ENCODE peak calls at places on chromosome 15, in four cellular contexts. One of them, this sample, is unnamed.

GRCh38 chr15:71687902-71688508 is 122.3 kb upstream of the NR2E3 start:
- DNase-seq in HepG2: no peak
- DNase-seq in WTC11: no peak
- DNase-seq in SK-N-SH: no peak
- DNase-seq in this sample: no peak

GRCh38 chr15:58669108-58669507 is 80.4 kb downstream of the ADAM10 start:
- DNase-seq in WTC11: no peak
- DNase-seq in SK-N-SH: no peak
- DNase-seq in HepG2: no peak
- DNase-seq in this sample: peak; percentile 58

GRCh38 chr15:81056276-81056675 is 55.6 kb downstream of the TLNRD1 start:
- DNase-seq in WTC11: no peak
- DNase-seq in SK-N-SH: no peak
- DNase-seq in HepG2: no peak
- DNase-seq in this sample: no peak

GRCh38 chr15:63157891-63158431 is 684 bp upstream of the RPS27L start:
- DNase-seq in HepG2: peak; percentile 70
- DNase-seq in SK-N-SH: peak; percentile 80
- DNase-seq in WTC11: no peak
- DNase-seq in this sample: peak; percentile 51

GRCh38 chr15:33032053-33032452 is 162.5 kb downstream of the FMN1 start:
- DNase-seq in SK-N-SH: no peak
- DNase-seq in HepG2: no peak
- DNase-seq in WTC11: no peak
- DNase-seq in this sample: no peak

GRCh38 chr15:43954181-43954621 is 127.4 kb downstream of the WDR76 start:
- DNase-seq in HepG2: no peak
- DNase-seq in SK-N-SH: no peak
- DNase-seq in WTC11: no peak
- DNase-seq in this sample: no peak

GRCh38 chr15:43258781-43259180 is 7.9 kb downstream of the TGM5 start:
- DNase-seq in SK-N-SH: no peak
- DNase-seq in WTC11: no peak
- DNase-seq in HepG2: no peak
- DNase-seq in this sample: no peak

GRCh38 chr15:32656091-32656860 is 14.8 kb downstream of the SCG5 start:
- DNase-seq in SK-N-SH: no peak
- DNase-seq in WTC11: no peak
- DNase-seq in HepG2: no peak
- DNase-seq in this sample: no peak

GRCh38 chr15:80953953-80954778 is 35.5 kb downstream of the MESD start:
- DNase-seq in SK-N-SH: no peak
- DNase-seq in HepG2: peak; percentile 79
- DNase-seq in WTC11: no peak
- DNase-seq in this sample: peak; percentile 29

GRCh38 chr15:79922512-79923067 is 25.8 kb upstream of the MTHFS start:
- DNase-seq in SK-N-SH: no peak
- DNase-seq in WTC11: no peak
- DNase-seq in HepG2: no peak
- DNase-seq in this sample: no peak

GRCh38 chr15:92527197-92527596 is 128.4 kb downstream of the FAM174B start:
- DNase-seq in HepG2: no peak
- DNase-seq in WTC11: no peak
- DNase-seq in SK-N-SH: no peak
- DNase-seq in this sample: no peak

GRCh38 chr15:64381000-64381751 is at the start of gene PCLAF:
- DNase-seq in HepG2: peak; percentile 96
- DNase-seq in WTC11: peak; percentile 95
- DNase-seq in SK-N-SH: peak; percentile 94
- DNase-seq in this sample: peak; percentile 82

GRCh38 chr15:73922186-73923151 is 3.8 kb upstream of the LOXL1 start:
- DNase-seq in WTC11: peak; percentile 65
- DNase-seq in SK-N-SH: no peak
- DNase-seq in HepG2: no peak
- DNase-seq in this sample: no peak

GRCh38 chr15:69637818-69638217 is 185.2 kb downstream of the RPLP1 start:
- DNase-seq in HepG2: no peak
- DNase-seq in WTC11: no peak
- DNase-seq in SK-N-SH: no peak
- DNase-seq in this sample: no peak

GRCh38 chr15:29480278-29480677 is 210.7 kb upstream of the NSMCE3 start:
- DNase-seq in HepG2: no peak
- DNase-seq in SK-N-SH: no peak
- DNase-seq in WTC11: no peak
- DNase-seq in this sample: no peak

GRCh38 chr15:99931703-99932603 is 198.7 kb upstream of the LYSMD4 start:
- DNase-seq in WTC11: no peak
- DNase-seq in SK-N-SH: no peak
- DNase-seq in HepG2: no peak
- DNase-seq in this sample: no peak

GRCh38 chr15:70259640-70260066 is 161.9 kb upstream of the TLE3 start:
- DNase-seq in WTC11: peak; percentile 45
- DNase-seq in SK-N-SH: peak; percentile 61
- DNase-seq in HepG2: peak; percentile 9
- DNase-seq in this sample: peak; percentile 39

GRCh38 chr15:87419341-87419740 is 837.2 kb downstream of the NTRK3 start:
- DNase-seq in WTC11: no peak
- DNase-seq in HepG2: no peak
- DNase-seq in SK-N-SH: no peak
- DNase-seq in this sample: no peak

GRCh38 chr15:28945626-28946215 is 59.9 kb downstream of the APBA2 start:
- DNase-seq in SK-N-SH: no peak
- DNase-seq in WTC11: no peak
- DNase-seq in HepG2: no peak
- DNase-seq in this sample: no peak

GRCh38 chr15:77042955-77043920 is 27.7 kb downstream of the TSPAN3 start:
- DNase-seq in SK-N-SH: no peak
- DNase-seq in WTC11: no peak
- DNase-seq in HepG2: no peak
- DNase-seq in this sample: no peak

GRCh38 chr15:57094594-57095257 is 176.3 kb downstream of the TCF12 start:
- DNase-seq in HepG2: no peak
- DNase-seq in WTC11: no peak
- DNase-seq in SK-N-SH: no peak
- DNase-seq in this sample: no peak

GRCh38 chr15:57090460-57090859 is 172.0 kb downstream of the TCF12 start:
- DNase-seq in HepG2: no peak
- DNase-seq in WTC11: no peak
- DNase-seq in SK-N-SH: peak; percentile 28
- DNase-seq in this sample: no peak

GRCh38 chr15:57089815-57090214 is 171.4 kb downstream of the TCF12 start:
- DNase-seq in SK-N-SH: no peak
- DNase-seq in HepG2: no peak
- DNase-seq in WTC11: no peak
- DNase-seq in this sample: no peak

GRCh38 chr15:57091626-57092025 is 173.2 kb downstream of the TCF12 start:
- DNase-seq in HepG2: no peak
- DNase-seq in WTC11: no peak
- DNase-seq in SK-N-SH: no peak
- DNase-seq in this sample: no peak

GRCh38 chr15:57092252-57092651 is 173.8 kb downstream of the TCF12 start:
- DNase-seq in WTC11: no peak
- DNase-seq in SK-N-SH: no peak
- DNase-seq in HepG2: no peak
- DNase-seq in this sample: no peak
- TF ChIP-seq FOXJ3 in WTC11: no peak
- TF ChIP-seq FOXJ3 in SK-N-SH: no peak
- TF ChIP-seq FOXJ3 in HepG2: no peak
- TF ChIP-seq FOXJ3 in this sample: no peak

DNA sequence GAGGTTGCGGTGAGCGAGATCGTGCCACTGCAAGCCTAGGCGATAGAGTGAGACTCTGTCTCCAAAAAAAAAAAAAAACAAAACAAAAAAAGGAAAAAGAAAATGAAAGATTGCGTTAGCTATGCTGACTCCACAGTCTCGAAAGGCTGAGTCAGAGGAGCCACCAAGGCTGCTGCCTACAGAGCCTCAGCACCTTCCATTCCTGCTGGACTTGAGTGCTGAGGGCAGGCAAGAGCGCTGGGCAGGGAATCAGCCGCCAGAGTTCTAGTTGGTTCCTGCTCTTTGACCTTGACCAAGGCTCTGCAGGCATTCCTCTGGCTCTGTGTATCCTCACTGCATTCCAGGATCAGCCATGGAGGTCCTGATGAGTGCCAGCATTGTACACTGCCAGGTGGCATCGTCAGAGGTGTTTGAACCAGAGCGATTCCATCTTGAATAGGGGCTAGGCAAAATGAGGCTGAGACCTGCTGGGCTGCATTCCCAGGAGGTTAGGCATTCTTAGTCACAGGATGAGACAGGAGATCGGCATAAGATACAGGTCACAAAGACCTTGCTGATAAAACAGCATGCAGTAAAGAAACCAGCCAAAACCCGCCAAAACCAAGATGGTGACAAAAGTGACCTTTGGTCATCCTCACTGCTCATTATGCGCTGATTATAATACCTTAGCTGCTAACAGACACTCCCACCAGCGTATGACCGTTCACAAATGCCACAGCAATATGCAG is 5.9 kb downstream of the MESP2 start:
- DNase-seq in HepG2: peak; percentile 84
- DNase-seq in SK-N-SH: no peak
- DNase-seq in WTC11: no peak
- DNase-seq in this sample: no peak
- TF ChIP-seq FOXJ3 in HepG2: no peak
- TF ChIP-seq FOXJ3 in SK-N-SH: no peak
- TF ChIP-seq FOXJ3 in WTC11: no peak
- TF ChIP-seq FOXJ3 in this sample: no peak

DNA sequence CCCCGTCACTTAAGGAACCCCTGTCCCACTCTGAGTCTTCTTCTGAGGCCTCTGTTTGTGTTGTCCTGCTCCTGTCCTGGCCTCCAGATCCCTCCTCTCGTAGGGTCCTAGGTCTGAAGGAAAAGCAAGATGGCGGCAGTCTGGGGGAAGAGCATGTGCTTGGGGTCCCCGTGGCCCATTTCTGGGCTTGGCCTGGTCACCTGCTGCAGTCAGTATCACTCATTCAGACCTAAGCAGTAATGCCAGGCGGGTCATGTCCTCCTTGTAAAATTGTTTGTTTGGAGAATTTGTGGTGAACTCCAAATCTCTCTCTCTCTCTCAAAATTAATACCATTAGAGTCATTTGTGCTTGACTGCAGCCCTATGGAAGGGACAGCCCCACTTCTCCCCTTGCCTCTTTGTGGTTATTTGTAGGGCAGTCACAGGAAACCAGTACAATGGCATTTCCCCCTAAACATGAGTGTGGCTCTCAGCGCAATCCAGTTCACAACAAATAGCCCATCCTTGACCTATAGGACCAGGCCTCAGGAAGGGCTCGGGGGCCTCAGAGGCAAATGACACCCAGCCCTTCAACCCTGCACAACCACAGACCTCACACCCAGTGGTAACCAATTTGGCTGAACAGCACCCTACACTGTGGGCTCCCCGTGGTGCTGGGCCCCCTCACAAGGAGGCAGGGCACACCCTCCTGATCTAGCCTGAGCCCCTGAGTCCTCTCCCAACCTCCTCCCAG is 173.5 kb downstream of the OR4M2 start:
- DNase-seq in WTC11: no peak
- DNase-seq in SK-N-SH: no peak
- DNase-seq in HepG2: no peak
- DNase-seq in this sample: no peak
- TF ChIP-seq FOXJ3 in WTC11: no peak
- TF ChIP-seq FOXJ3 in SK-N-SH: no peak
- TF ChIP-seq FOXJ3 in HepG2: no peak
- TF ChIP-seq FOXJ3 in this sample: no peak

DNA sequence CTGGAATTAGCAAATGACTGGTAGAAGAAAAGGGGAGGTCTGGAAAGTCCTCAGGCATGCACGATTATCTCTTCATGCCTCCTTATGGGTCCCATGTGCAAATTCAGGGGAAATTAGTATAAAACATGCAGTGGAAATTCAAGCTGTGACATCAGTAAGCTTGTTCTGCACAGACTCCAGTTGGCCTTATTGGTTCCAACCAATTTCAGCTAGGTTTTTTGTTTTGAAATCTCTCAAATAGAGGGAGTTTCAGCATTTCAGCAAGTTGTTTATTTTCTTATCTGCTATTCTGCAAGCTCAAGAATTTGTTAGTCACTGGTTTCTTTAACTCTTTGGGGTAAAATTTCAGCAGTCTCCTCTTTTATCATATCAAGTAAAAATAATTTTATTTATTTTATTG is 755 bp upstream of the TMCO5A start:
- DNase-seq in SK-N-SH: no peak
- DNase-seq in WTC11: no peak
- DNase-seq in HepG2: no peak
- DNase-seq in this sample: no peak
- TF ChIP-seq FOXJ3 in SK-N-SH: no peak
- TF ChIP-seq FOXJ3 in WTC11: no peak
- TF ChIP-seq FOXJ3 in HepG2: no peak
- TF ChIP-seq FOXJ3 in this sample: no peak

GRCh38 chr15:78761891-78762385 is 49.3 kb downstream of the ADAMTS7 start:
- DNase-seq in SK-N-SH: no peak
- DNase-seq in HepG2: no peak
- DNase-seq in WTC11: peak; percentile 6
- DNase-seq in this sample: no peak

GRCh38 chr15:78763111-78763795 is 48.0 kb downstream of the ADAMTS7 start:
- DNase-seq in SK-N-SH: no peak
- DNase-seq in HepG2: no peak
- DNase-seq in WTC11: peak; percentile 11
- DNase-seq in this sample: no peak

GRCh38 chr15:78761020-78761419 is 50.2 kb downstream of the ADAMTS7 start:
- DNase-seq in HepG2: no peak
- DNase-seq in WTC11: peak; percentile 6
- DNase-seq in SK-N-SH: no peak
- DNase-seq in this sample: no peak

GRCh38 chr15:78766041-78766440 is 45.2 kb downstream of the ADAMTS7 start:
- DNase-seq in HepG2: no peak
- DNase-seq in SK-N-SH: no peak
- DNase-seq in WTC11: peak; percentile 9
- DNase-seq in this sample: no peak

GRCh38 chr15:78763796-78764241 is 47.4 kb downstream of the ADAMTS7 start:
- DNase-seq in HepG2: no peak
- DNase-seq in SK-N-SH: no peak
- DNase-seq in WTC11: no peak
- DNase-seq in this sample: no peak
- TF ChIP-seq FOXJ3 in HepG2: no peak
- TF ChIP-seq FOXJ3 in SK-N-SH: no peak
- TF ChIP-seq FOXJ3 in WTC11: no peak
- TF ChIP-seq FOXJ3 in this sample: no peak

DNA sequence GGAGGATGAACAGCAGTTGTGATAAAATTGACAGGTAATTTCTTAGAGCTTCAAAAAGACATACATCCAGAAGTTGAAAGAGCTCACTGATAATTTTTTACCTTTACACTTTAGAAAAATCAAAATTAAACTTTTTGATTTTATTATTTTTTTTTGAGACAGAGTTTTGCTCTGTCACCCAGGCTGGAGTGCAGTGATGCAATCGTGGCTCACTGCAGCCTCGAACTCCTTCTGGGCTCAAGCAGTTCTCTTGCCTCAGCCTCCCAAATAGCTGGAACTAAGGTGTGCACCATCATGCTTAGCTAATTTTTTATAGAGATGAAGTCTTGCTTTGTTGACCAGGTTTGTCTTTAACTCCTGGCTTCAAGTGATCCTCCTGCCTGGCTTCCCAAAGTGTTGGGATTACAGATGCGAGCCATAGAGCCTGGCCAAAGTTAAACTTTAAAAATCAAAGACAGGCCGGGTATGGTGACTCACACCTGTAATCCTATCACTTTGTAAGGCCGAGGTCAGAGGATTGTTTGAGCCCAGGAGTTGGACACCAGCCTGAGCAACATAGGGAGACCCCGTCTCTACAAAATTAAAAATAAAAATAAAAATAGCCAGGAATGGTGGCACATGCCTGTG is 21.7 kb downstream of the PLA2G4F start:
- DNase-seq in HepG2: peak; percentile 68
- DNase-seq in WTC11: no peak
- DNase-seq in SK-N-SH: no peak
- DNase-seq in this sample: no peak
- TF ChIP-seq FOXJ3 in HepG2: no peak
- TF ChIP-seq FOXJ3 in WTC11: no peak
- TF ChIP-seq FOXJ3 in SK-N-SH: no peak
- TF ChIP-seq FOXJ3 in this sample: no peak

This sample was measured in K562.